ENCODE peak calls at places on chromosomes 7 and 10, in seven cellular contexts. X is brain microvascular endothelial cell, Y is A673, D is aorta, G is caudate nucleus, O is RWPE1, W is neural progenitor cell. V is an unnamed sample.

GRCh38 chr7:99219185-99219767 is 11.4 kb upstream of the KPNA7 start:
- DNase-seq in X (no peak), Y (no peak), D (no peak), G (no peak), O (no peak), W (no peak), V (no peak)

GRCh38 chr7:80699030-80699638 is 60.7 kb downstream of the CD36 start:
- DNase-seq in X (no peak), Y (peak; percentile 76), D (no peak), G (no peak), O (peak; percentile 36), W (peak; percentile 58), V (no peak)

GRCh38 chr10:44203535-44203934 is 181.4 kb downstream of the CXCL12 start:
- DNase-seq in X (no peak), Y (no peak), D (no peak), G (no peak), O (no peak), W (no peak), V (no peak)

GRCh38 chr7:82595176-82595575 is 151.6 kb upstream of the CACNA2D1 start:
- DNase-seq in X (no peak), Y (peak; percentile 82), D (no peak), G (no peak), O (no peak), W (no peak), V (no peak)

GRCh38 chr7:86733783-86734182 is 90.1 kb downstream of the GRM3 start:
- DNase-seq in X (peak; percentile 63), Y (peak; percentile 16), D (no peak), G (no peak), O (no peak), W (peak; percentile 15), V (no peak)

GRCh38 chr10:27884185-27884630 is 114.7 kb downstream of the ODAD2 start:
- DNase-seq in X (no peak), Y (peak; percentile 35), D (no peak), G (no peak), O (no peak), W (no peak), V (no peak)

GRCh38 chr7:79523426-79523825 is 70.0 kb upstream of the MAGI2 start:
- DNase-seq in X (no peak), Y (no peak), D (no peak), G (no peak), O (no peak), W (no peak), V (no peak)

GRCh38 chr10:90435296-90435695 is 422.5 kb downstream of the HTR7 start:
- DNase-seq in X (no peak), Y (no peak), D (no peak), G (no peak), O (no peak), W (no peak), V (no peak)

GRCh38 chr10:26733750-26734568 is 36.5 kb downstream of the PDSS1 start:
- DNase-seq in X (no peak), Y (no peak), D (no peak), G (peak; percentile 10), O (no peak), W (peak; percentile 67), V (no peak)

GRCh38 chr7:136002802-136003201 is 25.6 kb upstream of the MTPN start:
- DNase-seq in X (no peak), Y (no peak), D (no peak), G (no peak), O (no peak), W (no peak), V (no peak)

GRCh38 chr7:158239290-158239981 is 348.2 kb downstream of the PTPRN2 start:
- DNase-seq in X (no peak), Y (no peak), D (no peak), G (no peak), O (no peak), W (no peak), V (no peak)

GRCh38 chr7:13921062-13921461 is 68.4 kb downstream of the ETV1 start:
- DNase-seq in X (no peak), Y (no peak), D (no peak), G (no peak), O (no peak), W (no peak), V (no peak)

GRCh38 chr7:154853727-154854095 is 149.2 kb downstream of the PAXIP1 start:
- DNase-seq in X (no peak), Y (no peak), D (no peak), G (no peak), O (no peak), W (no peak), V (no peak)

GRCh38 chr10:21726601-21727295 is 192.7 kb downstream of the MLLT10 start:
- DNase-seq in X (no peak), Y (peak; percentile 78), D (no peak), G (no peak), O (peak; percentile 30), W (peak; percentile 37), V (no peak)

DNA sequence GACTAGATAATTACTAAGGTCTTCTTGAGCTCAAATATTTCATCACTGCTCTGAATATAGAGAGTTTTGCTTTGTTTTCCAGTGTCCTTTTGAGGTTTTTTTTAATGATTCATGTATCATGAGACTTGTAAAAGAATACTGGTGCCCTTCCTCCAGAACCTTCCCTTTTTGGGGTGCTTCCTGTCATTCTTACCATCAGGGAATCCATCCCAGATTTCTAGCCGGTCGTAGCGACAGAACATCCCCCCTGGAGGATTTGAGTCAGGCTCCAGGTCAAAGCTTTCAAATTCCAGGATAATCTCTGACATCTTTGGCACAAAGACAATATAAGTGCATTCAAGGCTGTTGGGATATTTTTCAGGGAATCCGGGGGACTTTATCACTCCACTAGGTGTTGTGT is 71.0 kb downstream of the NRP1 start:
- DNase-seq in X (no peak), Y (no peak), D (no peak), G (no peak), O (no peak), W (no peak), V (no peak)
- H3K27ac ChIP-seq in X (peak overlapping the region; percentile 96), Y (no peak overlapping the region), D (no peak overlapping the region), G (no peak overlapping the region), O (peak overlapping the region; percentile 96), W (no peak overlapping the region), V (peak overlapping the region; percentile 100)

GRCh38 chr10:77371421-77371820 is 266.2 kb downstream of the KCNMA1 start:
- DNase-seq in X (no peak), Y (no peak), D (no peak), G (no peak), O (no peak), W (no peak), V (no peak)
- H3K27ac ChIP-seq in X (no peak overlapping the region), Y (no peak overlapping the region), D (no peak overlapping the region), G (no peak overlapping the region), O (no peak overlapping the region), W (no peak overlapping the region), V (no peak overlapping the region)

GRCh38 chr10:5551531-5552375 is 27.0 kb downstream of the CALML3 start:
- DNase-seq in X (peak; percentile 54), Y (no peak), D (peak; percentile 35), G (no peak), O (peak; percentile 78), W (no peak), V (peak; percentile 79)
- H3K27ac ChIP-seq in X (no peak overlapping the region), Y (no peak overlapping the region), D (no peak overlapping the region), G (no peak overlapping the region), O (peak overlapping the region; percentile 96), W (no peak overlapping the region), V (peak overlapping the region; percentile 99)

GRCh38 chr7:101536232-101536631 is 92.9 kb downstream of the MYL10 start:
- DNase-seq in X (no peak), Y (no peak), D (no peak), G (no peak), O (no peak), W (no peak), V (no peak)
- H3K27ac ChIP-seq in X (no peak overlapping the region), Y (no peak overlapping the region), D (no peak overlapping the region), G (no peak overlapping the region), O (no peak overlapping the region), W (no peak overlapping the region), V (no peak overlapping the region)

DNA sequence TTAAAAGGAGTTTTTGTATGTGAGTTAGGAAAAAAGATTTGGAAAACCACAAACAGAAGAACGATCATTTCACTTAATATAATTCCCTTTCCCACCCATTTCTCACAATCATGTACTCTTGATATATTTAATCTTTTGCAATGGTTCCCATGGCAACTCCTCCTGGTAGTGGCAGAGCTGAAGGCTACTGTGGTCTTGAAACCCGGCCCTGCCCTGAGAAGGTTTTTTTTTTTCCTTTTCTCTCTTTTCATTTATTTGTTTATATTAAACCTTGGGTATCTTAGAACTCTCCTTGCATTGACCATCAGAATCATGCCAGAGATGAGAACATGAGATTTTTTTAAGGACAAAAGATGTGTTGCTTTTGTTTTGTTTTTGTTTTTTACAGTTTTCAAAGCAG is 566.1 kb upstream of the NRP1 start:
- DNase-seq in X (peak; percentile 52), Y (peak; percentile 21), D (no peak), G (no peak), O (no peak), W (no peak), V (no peak)
- H3K27ac ChIP-seq in X (peak overlapping the region; percentile 37), Y (no peak overlapping the region), D (no peak overlapping the region), G (no peak overlapping the region), O (no peak overlapping the region), W (no peak overlapping the region), V (peak overlapping the region; percentile 73)

GRCh38 chr7:130910949-130911944 is 177.2 kb upstream of the KLF14 start:
- DNase-seq in X (peak; percentile 72), Y (peak; percentile 83), D (no peak), G (no peak), O (no peak), W (no peak), V (no peak)

GRCh38 chr7:130909881-130910672 is 176.1 kb upstream of the KLF14 start:
- DNase-seq in X (no peak), Y (no peak), D (no peak), G (no peak), O (no peak), W (no peak), V (no peak)

GRCh38 chr7:130907439-130907838 is 173.4 kb upstream of the KLF14 start:
- DNase-seq in X (no peak), Y (no peak), D (no peak), G (no peak), O (no peak), W (no peak), V (no peak)

GRCh38 chr7:130908345-130909160 is 174.5 kb upstream of the KLF14 start:
- DNase-seq in X (no peak), Y (no peak), D (no peak), G (no peak), O (no peak), W (no peak), V (no peak)

GRCh38 chr7:130909161-130909836 is 175.3 kb upstream of the KLF14 start:
- DNase-seq in X (no peak), Y (no peak), D (no peak), G (no peak), O (no peak), W (no peak), V (no peak)
- H3K27ac ChIP-seq in X (peak overlapping the region; percentile 96), Y (peak overlapping the region; percentile 94), D (no peak overlapping the region), G (no peak overlapping the region), O (peak overlapping the region; percentile 86), W (no peak overlapping the region), V (peak overlapping the region; percentile 100)

GRCh38 chr7:32163911-32164310 is 93.7 kb upstream of the PDE1C start:
- DNase-seq in X (no peak), Y (no peak), D (no peak), G (no peak), O (no peak), W (no peak), V (no peak)
- H3K27ac ChIP-seq in X (peak overlapping the region; percentile 79), Y (no peak overlapping the region), D (peak overlapping the region; percentile 89), G (no peak overlapping the region), O (peak overlapping the region; percentile 84), W (no peak overlapping the region), V (peak overlapping the region; percentile 83)

GRCh38 chr10:119247550-119247894 is 40.2 kb downstream of the GRK5 start:
- DNase-seq in X (no peak), Y (no peak), D (no peak), G (no peak), O (no peak), W (no peak), V (no peak)
- H3K27ac ChIP-seq in X (peak overlapping the region; percentile 92), Y (no peak overlapping the region), D (peak overlapping the region; percentile 98), G (no peak overlapping the region), O (no peak overlapping the region), W (no peak overlapping the region), V (peak overlapping the region; percentile 77)